ENCODE peak calls at places on chromosomes 2 and 18, in six cellular contexts. M is mammary epithelial cell, H is choroid plexus epithelial cell, C is fibroblast of lung, V is brain microvascular endothelial cell, Q is tibial artery. O is an unnamed sample.

GRCh38 chr2:54524236-54524991 is 68.3 kb downstream of the SPTBN1 start:
- DNase-seq in Q (no peak), M (peak), V (peak), H (peak), C (peak), O (peak)

GRCh38 chr2:15569658-15570615 is 8.8 kb upstream of the NBAS start:
- DNase-seq in V (no peak), M (no peak), H (no peak), Q (no peak), C (no peak), O (no peak)

GRCh38 chr2:96946060-96946459 is 40.3 kb downstream of the FAM178B start:
- DNase-seq in V (no peak), H (no peak), M (no peak), Q (no peak), C (no peak), O (no peak)

GRCh38 chr2:15845737-15846405 is 94.5 kb upstream of the MYCN start:
- DNase-seq in M (no peak), H (no peak), Q (no peak), V (no peak), C (no peak), O (no peak)

GRCh38 chr18:21833619-21834300 is 93.2 kb downstream of the MIB1 start:
- DNase-seq in V (no peak), M (no peak), Q (no peak), C (no peak), H (peak), O (no peak)

GRCh38 chr2:215565897-215566296 is 130.0 kb upstream of the FN1 start:
- DNase-seq in Q (no peak), C (no peak), V (peak), H (peak), M (no peak), O (no peak)

GRCh38 chr2:168521342-168521741 is 65.3 kb downstream of the CERS6 start:
- DNase-seq in Q (no peak), H (no peak), C (peak), M (no peak), V (peak), O (peak)

GRCh38 chr18:48028716-48029115 is 98.3 kb upstream of the SMAD2 start:
- DNase-seq in H (no peak), Q (no peak), V (no peak), C (no peak), M (peak), O (no peak)

GRCh38 chr2:127864877-127865276 is 6.9 kb upstream of the POLR2D start:
- DNase-seq in V (no peak), Q (no peak), C (no peak), H (peak), M (no peak), O (no peak)

GRCh38 chr2:46471-47345 is at the start of gene FAM110C:
- DNase-seq in C (peak), M (peak), H (peak), Q (peak), V (peak), O (peak)

GRCh38 chr2:3606370-3607124 is 11.6 kb downstream of the COLEC11 start:
- DNase-seq in V (no peak), C (no peak), H (no peak), Q (no peak), M (no peak), O (no peak)

GRCh38 chr2:231489990-231490389 is 25.7 kb upstream of the NCL start:
- DNase-seq in H (peak), Q (no peak), C (no peak), V (peak), M (no peak), O (peak)
- TF ChIP-seq CTCF in H (peak), Q (peak), C (peak), V (peak), M (peak), O (peak)

GRCh38 chr18:54506516-54507261 is 84.4 kb upstream of the DYNAP start:
- DNase-seq in M (no peak), V (no peak), H (no peak), Q (no peak), C (no peak), O (no peak)
- H3K4me3 ChIP-seq in M (no peak), V (no peak), H (no peak), Q (no peak), C (no peak), O (no peak)

DNA sequence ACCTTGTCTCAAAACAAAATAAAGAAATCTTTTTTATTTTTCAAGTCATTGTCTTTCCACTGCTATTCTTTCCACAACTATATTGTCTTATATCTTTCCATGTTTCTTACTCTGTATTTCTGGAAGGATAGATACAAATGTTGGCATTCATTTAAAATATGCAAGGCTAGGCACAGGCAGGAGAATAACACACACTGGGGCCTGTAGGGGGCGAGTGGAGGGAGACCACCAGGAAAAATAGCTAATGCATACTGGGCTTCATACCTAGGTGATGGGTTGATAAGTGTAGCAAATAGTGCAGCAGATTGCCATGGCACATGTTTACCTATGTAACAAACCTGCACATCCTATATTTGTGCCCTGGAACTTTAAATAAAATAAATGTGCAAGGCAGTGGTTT is 9.6 kb downstream of the MRPL30 start:
- DNase-seq in M (no peak), C (no peak), H (no peak), V (no peak), Q (no peak), O (no peak)
- TF ChIP-seq CTCF in M (no peak), C (no peak), H (peak), V (peak), Q (no peak), O (no peak)

GRCh38 chr2:240579771-240580614 is 6.5 kb upstream of the CAPN10 start:
- DNase-seq in V (peak), Q (peak), M (peak), C (peak), H (peak), O (peak)
- H3K4me3 ChIP-seq in V (no peak), Q (no peak), M (no peak), C (no peak), H (no peak), O (no peak)

GRCh38 chr18:34075963-34076860 is 148.5 kb downstream of the NOL4 start:
- DNase-seq in M (no peak), H (no peak), V (no peak), Q (no peak), C (no peak), O (no peak)

GRCh38 chr18:34077599-34077998 is 147.1 kb downstream of the NOL4 start:
- DNase-seq in C (no peak), M (no peak), Q (no peak), H (no peak), V (no peak), O (peak)
- TF ChIP-seq CTCF in C (no peak), M (peak), Q (no peak), H (no peak), V (no peak), O (peak)

DNA sequence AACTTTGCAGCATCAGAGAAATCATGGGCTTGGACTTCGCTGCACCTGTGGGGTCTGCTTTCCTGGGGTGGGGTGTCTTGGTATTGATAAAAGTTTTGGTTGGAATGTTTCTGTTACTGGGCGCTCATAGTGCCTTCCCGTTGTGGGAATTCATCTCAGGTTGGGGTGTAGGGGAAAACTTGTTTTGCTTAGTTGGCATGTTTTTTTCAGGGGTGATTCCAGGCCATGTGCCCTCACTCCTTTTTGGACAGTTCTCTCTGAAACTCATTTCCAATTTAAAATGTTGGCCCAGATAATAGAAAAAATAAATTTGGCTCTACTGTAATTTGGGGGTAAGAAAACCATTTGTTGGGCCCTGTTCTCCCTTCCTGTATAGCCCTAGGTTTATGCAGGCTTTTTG is 1.5 kb downstream of the LTBP1 start:
- DNase-seq in Q (no peak), M (no peak), V (no peak), H (no peak), C (no peak), O (no peak)
- H3K4me3 ChIP-seq in Q (peak), M (no peak), V (peak), H (peak), C (no peak), O (no peak)

GRCh38 chr2:111692311-111692710 is 191.7 kb downstream of the ANAPC1 start:
- DNase-seq in Q (no peak), C (no peak), M (no peak), H (no peak), V (no peak), O (no peak)
- TF ChIP-seq CTCF in Q (no peak), C (no peak), M (peak), H (peak), V (peak), O (no peak)

GRCh38 chr18:70291295-70291574 is 2.4 kb downstream of the SOCS6 start:
- DNase-seq in V (no peak), H (no peak), M (no peak), C (no peak), Q (no peak), O (no peak)
- H3K4me3 ChIP-seq in V (no peak), H (peak), M (no peak), C (no peak), Q (no peak), O (no peak)

DNA sequence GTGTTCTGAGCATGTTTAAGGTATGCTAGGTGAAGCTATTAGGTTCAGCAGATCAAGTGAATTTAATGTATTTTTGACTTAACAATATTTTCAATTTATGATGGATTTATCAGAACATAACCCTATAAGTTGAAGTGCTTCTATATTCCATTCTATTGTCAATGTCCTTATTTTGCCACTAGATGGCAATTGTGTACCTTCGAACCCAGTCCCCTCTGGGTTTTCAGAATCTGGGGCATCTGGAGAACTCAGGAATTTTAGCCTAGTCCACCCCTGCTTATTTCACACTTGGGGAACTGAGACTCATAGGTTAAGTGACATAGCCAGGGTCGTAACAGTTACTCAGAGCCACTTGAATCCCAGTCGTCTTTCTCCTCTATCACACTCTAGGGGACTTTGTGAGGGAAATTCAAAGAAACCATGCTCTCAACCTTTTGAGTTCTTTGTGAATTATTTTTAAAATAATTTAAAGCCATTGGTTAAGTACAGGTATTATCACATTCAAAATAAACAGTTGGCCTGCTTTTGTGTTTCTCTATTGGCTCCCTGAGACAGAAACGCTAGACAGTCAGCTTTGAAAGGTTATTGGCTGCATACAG is 144.9 kb downstream of the TTC27 start:
- DNase-seq in V (peak), M (peak), H (peak), C (peak), Q (no peak), O (peak)
- TF ChIP-seq CTCF in V (peak), M (peak), H (peak), C (peak), Q (peak), O (peak)

O was measured in cardiac fibroblast.